ENCODE peak calls at places on chromosomes 12 and 14, in five cellular contexts. One of them, this sample, is unnamed.

GRCh38 chr12:11785722-11786121 is 136.2 kb downstream of the ETV6 start:
- DNase-seq in WTC11: no peak
- DNase-seq in HFFc6: no peak
- DNase-seq in progenitor cell of endocrine pancreas: no peak
- DNase-seq in AG04450: no peak
- DNase-seq in this sample: no peak

GRCh38 chr14:102293784-102294183 is 11.2 kb downstream of the MOK start:
- DNase-seq in WTC11: no peak
- DNase-seq in HFFc6: no peak
- DNase-seq in progenitor cell of endocrine pancreas: no peak
- DNase-seq in AG04450: no peak
- DNase-seq in this sample: no peak

GRCh38 chr14:89025581-89026236 is 201.3 kb downstream of the TTC8 start:
- DNase-seq in WTC11: no peak
- DNase-seq in HFFc6: peak; percentile 37
- DNase-seq in progenitor cell of endocrine pancreas: no peak
- DNase-seq in AG04450: no peak
- DNase-seq in this sample: no peak

GRCh38 chr12:62717636-62718035 is 217.3 kb downstream of the PPM1H start:
- DNase-seq in WTC11: no peak
- DNase-seq in HFFc6: no peak
- DNase-seq in progenitor cell of endocrine pancreas: no peak
- DNase-seq in AG04450: no peak
- DNase-seq in this sample: no peak

GRCh38 chr14:63555572-63555971 is 12.4 kb upstream of the PPP2R5E start:
- DNase-seq in WTC11: no peak
- DNase-seq in HFFc6: no peak
- DNase-seq in progenitor cell of endocrine pancreas: no peak
- DNase-seq in AG04450: no peak
- DNase-seq in this sample: no peak

GRCh38 chr12:45216297-45216982 is 545 bp downstream of the ANO6 start:
- DNase-seq in WTC11: peak; percentile 62
- DNase-seq in HFFc6: peak; percentile 19
- DNase-seq in progenitor cell of endocrine pancreas: peak; percentile 30
- DNase-seq in AG04450: no peak
- DNase-seq in this sample: peak; percentile 34

GRCh38 chr14:59301354-59301753 is 112.9 kb downstream of the DAAM1 start:
- DNase-seq in WTC11: no peak
- DNase-seq in HFFc6: no peak
- DNase-seq in progenitor cell of endocrine pancreas: no peak
- DNase-seq in AG04450: no peak
- DNase-seq in this sample: no peak

GRCh38 chr14:32076278-32077080 is 625 bp upstream of the ARHGAP5 start:
- DNase-seq in WTC11: peak; percentile 95
- DNase-seq in HFFc6: peak; percentile 90
- DNase-seq in progenitor cell of endocrine pancreas: peak; percentile 96
- DNase-seq in AG04450: peak; percentile 90
- DNase-seq in this sample: peak; percentile 66

GRCh38 chr12:64780531-64781373 is 21.5 kb upstream of the GNS start:
- DNase-seq in WTC11: peak; percentile 53
- DNase-seq in HFFc6: no peak
- DNase-seq in progenitor cell of endocrine pancreas: peak; percentile 32
- DNase-seq in AG04450: no peak
- DNase-seq in this sample: no peak

GRCh38 chr14:62956413-62956812 is 88.8 kb downstream of the KCNH5 start:
- DNase-seq in WTC11: no peak
- DNase-seq in HFFc6: no peak
- DNase-seq in progenitor cell of endocrine pancreas: no peak
- DNase-seq in AG04450: no peak
- DNase-seq in this sample: no peak

GRCh38 chr12:99627459-99627858 is 20.1 kb upstream of the GARIN6 start:
- DNase-seq in WTC11: no peak
- DNase-seq in HFFc6: no peak
- DNase-seq in progenitor cell of endocrine pancreas: no peak
- DNase-seq in AG04450: no peak
- DNase-seq in this sample: no peak

GRCh38 chr12:51820721-51821422 is 27.6 kb downstream of the FIGNL2 start:
- DNase-seq in WTC11: peak; percentile 84
- DNase-seq in HFFc6: no peak
- DNase-seq in progenitor cell of endocrine pancreas: peak; percentile 47
- DNase-seq in AG04450: peak; percentile 36
- DNase-seq in this sample: peak; percentile 89

GRCh38 chr12:108446766-108447165 is 68.3 kb upstream of the FICD start:
- DNase-seq in WTC11: no peak
- DNase-seq in HFFc6: no peak
- DNase-seq in progenitor cell of endocrine pancreas: no peak
- DNase-seq in AG04450: no peak
- DNase-seq in this sample: no peak

GRCh38 chr14:100102156-100102785 is 37.0 kb downstream of the EVL start:
- DNase-seq in WTC11: no peak
- DNase-seq in HFFc6: no peak
- DNase-seq in progenitor cell of endocrine pancreas: no peak
- DNase-seq in AG04450: no peak
- DNase-seq in this sample: no peak

GRCh38 chr12:54021432-54022013 is 6.7 kb upstream of the HOXC6 start:
- DNase-seq in WTC11: peak; percentile 79
- DNase-seq in HFFc6: no peak
- DNase-seq in progenitor cell of endocrine pancreas: no peak
- DNase-seq in AG04450: no peak
- DNase-seq in this sample: no peak

GRCh38 chr14:71720978-71721624 is 211.1 kb upstream of the RGS6 start:
- DNase-seq in WTC11: peak; percentile 61
- DNase-seq in HFFc6: peak; percentile 78
- DNase-seq in progenitor cell of endocrine pancreas: no peak
- DNase-seq in AG04450: no peak
- DNase-seq in this sample: no peak

GRCh38 chr14:104996483-104996882 is 10.9 kb downstream of the CLBA1 start:
- DNase-seq in WTC11: no peak
- DNase-seq in HFFc6: no peak
- DNase-seq in progenitor cell of endocrine pancreas: no peak
- DNase-seq in AG04450: no peak
- DNase-seq in this sample: no peak

GRCh38 chr12:131090254-131091210 is 136.8 kb downstream of the ADGRD1 start:
- DNase-seq in WTC11: peak; percentile 6
- DNase-seq in HFFc6: no peak
- DNase-seq in progenitor cell of endocrine pancreas: no peak
- DNase-seq in AG04450: no peak
- DNase-seq in this sample: no peak

GRCh38 chr12:68345763-68346162 is 13.6 kb upstream of the MDM1 start:
- DNase-seq in WTC11: no peak
- DNase-seq in HFFc6: no peak
- DNase-seq in progenitor cell of endocrine pancreas: no peak
- DNase-seq in AG04450: no peak
- DNase-seq in this sample: no peak

GRCh38 chr12:31257784-31258183 is 68.2 kb downstream of the SINHCAF start:
- DNase-seq in WTC11: no peak
- DNase-seq in HFFc6: no peak
- DNase-seq in progenitor cell of endocrine pancreas: no peak
- DNase-seq in AG04450: no peak
- DNase-seq in this sample: no peak

GRCh38 chr14:75077794-75078193 is 8.4 kb downstream of the ZC2HC1C start:
- DNase-seq in WTC11: no peak
- DNase-seq in HFFc6: no peak
- DNase-seq in progenitor cell of endocrine pancreas: no peak
- DNase-seq in AG04450: no peak
- DNase-seq in this sample: no peak

GRCh38 chr14:102778616-102779351 is 1.5 kb downstream of the TRAF3 start:
- DNase-seq in WTC11: no peak
- DNase-seq in HFFc6: no peak
- DNase-seq in progenitor cell of endocrine pancreas: no peak
- DNase-seq in AG04450: no peak
- DNase-seq in this sample: no peak

GRCh38 chr12:49632986-49633702 is 9.8 kb downstream of the PRPF40B start:
- DNase-seq in WTC11: no peak
- DNase-seq in HFFc6: no peak
- DNase-seq in progenitor cell of endocrine pancreas: no peak
- DNase-seq in AG04450: no peak
- DNase-seq in this sample: no peak

GRCh38 chr14:59330455-59330854 is 134.7 kb downstream of the GPR135 start:
- DNase-seq in WTC11: no peak
- DNase-seq in HFFc6: no peak
- DNase-seq in progenitor cell of endocrine pancreas: no peak
- DNase-seq in AG04450: no peak
- DNase-seq in this sample: no peak

DNA sequence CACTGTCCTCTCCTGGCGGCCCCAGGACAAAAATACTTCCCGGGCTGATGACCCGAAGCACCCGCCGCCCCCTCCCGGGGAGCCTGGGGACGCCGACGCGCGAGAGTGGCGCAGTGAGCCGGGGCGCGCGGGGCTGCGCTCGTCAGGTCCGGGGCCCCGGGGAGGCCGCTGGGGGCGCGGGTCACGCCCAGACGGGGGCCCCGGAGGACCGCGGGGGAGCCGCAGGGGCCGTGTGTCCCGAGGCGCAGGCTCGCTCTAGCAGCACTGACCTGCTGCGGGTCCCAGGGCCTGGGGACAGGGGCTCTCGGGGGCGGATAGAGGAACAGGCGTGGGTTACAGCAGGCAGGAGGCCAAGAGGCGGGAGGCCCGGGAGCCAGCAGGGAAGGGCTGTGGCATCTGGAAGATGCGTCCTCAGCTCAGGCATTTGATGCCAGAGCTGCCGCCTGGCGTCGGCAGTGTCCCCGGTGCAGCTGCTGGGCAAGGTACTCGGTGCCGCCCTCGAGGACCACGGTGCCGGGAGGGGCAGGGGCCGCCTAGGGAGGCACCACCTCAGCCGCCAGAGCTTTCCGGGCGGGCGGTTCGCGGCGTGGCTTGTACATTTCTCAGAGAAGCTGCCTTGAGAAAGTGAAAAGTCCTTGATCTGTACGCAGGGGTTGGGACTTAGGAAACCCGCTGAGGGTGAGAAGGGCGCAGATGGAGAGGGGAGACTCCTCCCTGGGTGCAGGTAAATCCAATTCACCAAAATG is 1.2 kb downstream of the WNT5B start:
- DNase-seq in WTC11: peak; percentile 39
- DNase-seq in HFFc6: no peak
- DNase-seq in progenitor cell of endocrine pancreas: no peak
- DNase-seq in AG04450: no peak
- DNase-seq in this sample: no peak
- TF ChIP-seq CTCF in WTC11: no peak
- TF ChIP-seq CTCF in HFFc6: peak; percentile 8
- TF ChIP-seq CTCF in progenitor cell of endocrine pancreas: peak; percentile 45
- TF ChIP-seq CTCF in AG04450: peak; percentile 1
- TF ChIP-seq CTCF in this sample: peak; percentile 15

DNA sequence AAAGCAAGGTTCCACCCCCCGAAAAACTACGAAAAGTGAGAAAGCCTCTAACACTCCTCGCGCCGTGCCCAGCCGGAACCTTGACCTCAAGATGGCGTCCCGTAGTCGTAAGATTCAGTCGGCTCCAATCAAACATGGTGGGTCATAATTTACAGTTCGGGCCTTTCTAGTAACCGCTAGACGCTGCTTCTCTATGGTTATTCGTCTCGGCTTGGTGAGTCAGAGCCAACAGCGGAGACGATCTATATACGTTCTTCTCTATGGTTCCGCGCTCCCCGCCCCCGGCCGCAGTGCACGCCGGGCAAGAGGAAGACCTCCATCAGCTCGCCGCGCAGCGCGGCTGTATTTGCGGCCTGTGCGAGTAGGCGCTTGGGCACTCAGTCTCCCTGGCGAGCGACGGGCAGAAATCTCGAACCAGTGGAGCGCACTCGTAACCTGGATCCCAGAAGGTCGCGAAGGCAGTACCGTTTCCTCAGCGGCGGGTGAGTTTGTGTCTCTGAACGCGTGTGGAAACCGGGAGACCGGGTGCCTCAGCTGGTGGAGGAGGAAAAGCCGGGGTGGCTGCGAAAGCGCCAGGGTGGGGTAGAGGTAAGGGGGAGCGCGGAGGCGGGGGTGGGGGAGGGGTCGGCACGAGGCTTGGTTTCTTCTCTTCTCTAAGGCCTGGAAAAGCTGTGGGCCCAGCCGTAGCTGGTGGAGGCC is at the start of gene RBM25:
- DNase-seq in WTC11: peak; percentile 96
- DNase-seq in HFFc6: peak; percentile 99
- DNase-seq in progenitor cell of endocrine pancreas: peak; percentile 90
- DNase-seq in AG04450: peak; percentile 97
- DNase-seq in this sample: peak; percentile 89
- TF ChIP-seq CTCF in WTC11: no peak
- TF ChIP-seq CTCF in HFFc6: peak; percentile 31
- TF ChIP-seq CTCF in progenitor cell of endocrine pancreas: no peak
- TF ChIP-seq CTCF in AG04450: no peak
- TF ChIP-seq CTCF in this sample: no peak

GRCh38 chr12:112122823-112123690 is 2.3 kb upstream of the TRAFD1 start:
- DNase-seq in WTC11: no peak
- DNase-seq in HFFc6: peak; percentile 81
- DNase-seq in progenitor cell of endocrine pancreas: no peak
- DNase-seq in AG04450: peak; percentile 88
- DNase-seq in this sample: no peak

GRCh38 chr12:112126916-112127315 is 1.6 kb downstream of the TRAFD1 start:
- DNase-seq in WTC11: no peak
- DNase-seq in HFFc6: no peak
- DNase-seq in progenitor cell of endocrine pancreas: no peak
- DNase-seq in AG04450: no peak
- DNase-seq in this sample: no peak

GRCh38 chr12:112125250-112125999 is at the start of gene TRAFD1:
- DNase-seq in WTC11: peak; percentile 99
- DNase-seq in HFFc6: peak; percentile 96
- DNase-seq in progenitor cell of endocrine pancreas: peak; percentile 98
- DNase-seq in AG04450: peak; percentile 92
- DNase-seq in this sample: peak; percentile 98

GRCh38 chr12:112126000-112126431 is 656 bp downstream of the TRAFD1 start:
- DNase-seq in WTC11: no peak
- DNase-seq in HFFc6: no peak
- DNase-seq in progenitor cell of endocrine pancreas: no peak
- DNase-seq in AG04450: no peak
- DNase-seq in this sample: no peak

DNA sequence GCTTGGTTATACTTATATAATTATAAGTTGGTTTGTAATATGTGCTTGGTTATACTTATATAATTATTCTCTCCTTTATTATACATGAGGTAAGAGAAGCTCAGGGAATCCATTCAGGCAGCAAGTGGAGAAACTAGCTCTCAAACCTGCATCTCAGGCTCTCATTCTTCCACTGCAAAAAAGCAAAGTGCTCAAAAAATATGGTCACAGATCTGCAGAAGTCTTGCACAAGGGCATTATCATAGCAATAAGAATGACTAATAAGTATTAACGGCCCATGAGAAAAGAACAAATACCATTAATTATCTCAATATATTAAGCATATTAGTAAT is 476 bp upstream of the TRAFD1 start:
- DNase-seq in WTC11: no peak
- DNase-seq in HFFc6: no peak
- DNase-seq in progenitor cell of endocrine pancreas: no peak
- DNase-seq in AG04450: no peak
- DNase-seq in this sample: no peak
- TF ChIP-seq CTCF in WTC11: no peak
- TF ChIP-seq CTCF in HFFc6: no peak
- TF ChIP-seq CTCF in progenitor cell of endocrine pancreas: no peak
- TF ChIP-seq CTCF in AG04450: no peak
- TF ChIP-seq CTCF in this sample: no peak

GRCh38 chr14:34379809-34380147 is 82.3 kb downstream of the SPTSSA start:
- DNase-seq in WTC11: no peak
- DNase-seq in HFFc6: no peak
- DNase-seq in progenitor cell of endocrine pancreas: no peak
- DNase-seq in AG04450: no peak
- DNase-seq in this sample: no peak

GRCh38 chr14:34376868-34377267 is 85.2 kb downstream of the SPTSSA start:
- DNase-seq in WTC11: no peak
- DNase-seq in HFFc6: no peak
- DNase-seq in progenitor cell of endocrine pancreas: no peak
- DNase-seq in AG04450: no peak
- DNase-seq in this sample: no peak

GRCh38 chr14:34374998-34375740 is 86.9 kb downstream of the SPTSSA start:
- DNase-seq in WTC11: no peak
- DNase-seq in HFFc6: no peak
- DNase-seq in progenitor cell of endocrine pancreas: no peak
- DNase-seq in AG04450: no peak
- DNase-seq in this sample: no peak

GRCh38 chr14:34380446-34380845 is 81.6 kb downstream of the SPTSSA start:
- DNase-seq in WTC11: no peak
- DNase-seq in HFFc6: no peak
- DNase-seq in progenitor cell of endocrine pancreas: no peak
- DNase-seq in AG04450: no peak
- DNase-seq in this sample: no peak
- TF ChIP-seq CTCF in WTC11: no peak
- TF ChIP-seq CTCF in HFFc6: no peak
- TF ChIP-seq CTCF in progenitor cell of endocrine pancreas: no peak
- TF ChIP-seq CTCF in AG04450: no peak
- TF ChIP-seq CTCF in this sample: no peak